ENCODE peak calls at places on chromosomes 11 and 22, in five cellular contexts. H, B, A, Q and F are unnamed samples.

GRCh38 chr11:68012843-68013610 is 2.9 kb downstream of the ALDH3B1 start:
- DNase-seq in H (no peak), B (no peak), A (no peak), Q (no peak), F (no peak)

GRCh38 chr11:15276616-15277015 is 161.9 kb downstream of the INSC start:
- DNase-seq in H (no peak), B (no peak), A (no peak), Q (no peak), F (no peak)

GRCh38 chr11:9769621-9770020 is 105.7 kb downstream of the SWAP70 start:
- DNase-seq in H (no peak), B (no peak), A (no peak), Q (no peak), F (no peak)

GRCh38 chr22:46072030-46072881 is 78.1 kb upstream of the PPARA start:
- DNase-seq in H (peak; percentile 75), B (peak; percentile 44), A (peak; percentile 83), Q (peak; percentile 63), F (peak; percentile 88)

GRCh38 chr11:17256512-17256911 is 20.0 kb upstream of the NUCB2 start:
- DNase-seq in H (no peak), B (no peak), A (no peak), Q (no peak), F (no peak)

GRCh38 chr22:41380993-41381328 is 781 bp upstream of the TEF start:
- DNase-seq in H (no peak), B (no peak), A (peak; percentile 96), Q (no peak), F (no peak)

GRCh38 chr11:111205622-111206385 is 39.7 kb upstream of the POU2AF2 start:
- DNase-seq in H (no peak), B (peak; percentile 5), A (no peak), Q (no peak), F (no peak)

GRCh38 chr11:122215244-122215992 is 99.4 kb upstream of the BLID start:
- DNase-seq in H (peak; percentile 80), B (peak; percentile 13), A (peak; percentile 83), Q (peak; percentile 84), F (peak; percentile 80)

GRCh38 chr11:74466916-74467885 is at the start of gene KCNE3:
- DNase-seq in H (peak; percentile 69), B (no peak), A (peak; percentile 70), Q (peak; percentile 63), F (peak; percentile 58)

GRCh38 chr11:42239102-42239501 is 779.6 kb upstream of the LRRC4C start:
- DNase-seq in H (no peak), B (no peak), A (peak; percentile 68), Q (no peak), F (no peak)

GRCh38 chr11:109772846-109773400 is 320.3 kb upstream of the ZC3H12C start:
- DNase-seq in H (no peak), B (no peak), A (no peak), Q (no peak), F (no peak)

GRCh38 chr11:91435694-91436375 is 788.8 kb upstream of the FAT3 start:
- DNase-seq in H (no peak), B (no peak), A (no peak), Q (no peak), F (no peak)

GRCh38 chr11:77147668-77148321 is 19.7 kb downstream of the MYO7A start:
- DNase-seq in H (no peak), B (peak; percentile 50), A (no peak), Q (peak; percentile 86), F (no peak)

GRCh38 chr11:114078423-114078822 is 18.9 kb downstream of the ZBTB16 start:
- DNase-seq in H (no peak), B (no peak), A (peak; percentile 60), Q (no peak), F (no peak)

GRCh38 chr11:128463975-128464374 is 123.4 kb downstream of the ETS1 start:
- DNase-seq in H (no peak), B (no peak), A (no peak), Q (no peak), F (no peak)

GRCh38 chr11:19053909-19054308 is 6.6 kb downstream of the MRGPRX2 start:
- DNase-seq in H (no peak), B (no peak), A (no peak), Q (no peak), F (no peak)

GRCh38 chr11:112157274-112157766 is 6.6 kb downstream of the IL18 start:
- DNase-seq in H (no peak), B (no peak), A (no peak), Q (no peak), F (no peak)

GRCh38 chr11:112786886-112787530 is 174.2 kb upstream of the NCAM1 start:
- DNase-seq in H (no peak), B (no peak), A (no peak), Q (no peak), F (no peak)

GRCh38 chr22:27207907-27208306 is 550.5 kb downstream of the MIAT start:
- DNase-seq in H (no peak), B (no peak), A (no peak), Q (no peak), F (no peak)

GRCh38 chr11:110735431-110736157 is 23.4 kb upstream of the ARHGAP20 start:
- DNase-seq in H (no peak), B (no peak), A (no peak), Q (no peak), F (no peak)

GRCh38 chr11:106459135-106459534 is 381.7 kb downstream of the AASDHPPT start:
- DNase-seq in H (no peak), B (no peak), A (no peak), Q (no peak), F (no peak)

GRCh38 chr11:4607782-4608666 is at the start of gene TRIM68:
- DNase-seq in H (peak; percentile 98), B (peak; percentile 97), A (peak; percentile 98), Q (peak; percentile 97), F (peak; percentile 98)

GRCh38 chr11:72483412-72484186 is 49.3 kb upstream of the CLPB start:
- DNase-seq in H (no peak), B (peak; percentile 48), A (no peak), Q (no peak), F (no peak)

GRCh38 chr22:50019316-50019715 is 6.8 kb upstream of the IL17REL start:
- DNase-seq in H (no peak), B (no peak), A (peak; percentile 36), Q (no peak), F (no peak)

GRCh38 chr11:46604796-46605195 is 11.0 kb upstream of the AMBRA1 start:
- DNase-seq in H (no peak), B (no peak), A (no peak), Q (no peak), F (no peak)

GRCh38 chr11:43130616-43131015 is 181.2 kb upstream of the API5 start:
- DNase-seq in H (no peak), B (no peak), A (no peak), Q (peak; percentile 34), F (no peak)

GRCh38 chr11:95688501-95689222 is 100.9 kb downstream of the FAM76B start:
- DNase-seq in H (no peak), B (peak; percentile 94), A (no peak), Q (no peak), F (no peak)

GRCh38 chr11:557328-558132 is 3.0 kb downstream of the LMNTD2 start:
- DNase-seq in H (no peak), B (no peak), A (no peak), Q (no peak), F (no peak)

GRCh38 chr11:224424-224823 is 11.7 kb downstream of the SIRT3 start:
- DNase-seq in H (no peak), B (no peak), A (peak; percentile 38), Q (no peak), F (no peak)

GRCh38 chr22:37485006-37485713 is 1.0 kb downstream of the MFNG start:
- DNase-seq in H (no peak), B (peak; percentile 81), A (no peak), Q (no peak), F (no peak)

GRCh38 chr22:37483594-37484114 is 2.5 kb downstream of the MFNG start:
- DNase-seq in H (no peak), B (no peak), A (no peak), Q (no peak), F (no peak)

GRCh38 chr22:37485714-37486223 is 415 bp downstream of the MFNG start:
- DNase-seq in H (no peak), B (peak; percentile 41), A (no peak), Q (no peak), F (no peak)

GRCh38 chr22:37483050-37483449 is 3.1 kb downstream of the MFNG start:
- DNase-seq in H (no peak), B (no peak), A (no peak), Q (no peak), F (no peak)

DNA sequence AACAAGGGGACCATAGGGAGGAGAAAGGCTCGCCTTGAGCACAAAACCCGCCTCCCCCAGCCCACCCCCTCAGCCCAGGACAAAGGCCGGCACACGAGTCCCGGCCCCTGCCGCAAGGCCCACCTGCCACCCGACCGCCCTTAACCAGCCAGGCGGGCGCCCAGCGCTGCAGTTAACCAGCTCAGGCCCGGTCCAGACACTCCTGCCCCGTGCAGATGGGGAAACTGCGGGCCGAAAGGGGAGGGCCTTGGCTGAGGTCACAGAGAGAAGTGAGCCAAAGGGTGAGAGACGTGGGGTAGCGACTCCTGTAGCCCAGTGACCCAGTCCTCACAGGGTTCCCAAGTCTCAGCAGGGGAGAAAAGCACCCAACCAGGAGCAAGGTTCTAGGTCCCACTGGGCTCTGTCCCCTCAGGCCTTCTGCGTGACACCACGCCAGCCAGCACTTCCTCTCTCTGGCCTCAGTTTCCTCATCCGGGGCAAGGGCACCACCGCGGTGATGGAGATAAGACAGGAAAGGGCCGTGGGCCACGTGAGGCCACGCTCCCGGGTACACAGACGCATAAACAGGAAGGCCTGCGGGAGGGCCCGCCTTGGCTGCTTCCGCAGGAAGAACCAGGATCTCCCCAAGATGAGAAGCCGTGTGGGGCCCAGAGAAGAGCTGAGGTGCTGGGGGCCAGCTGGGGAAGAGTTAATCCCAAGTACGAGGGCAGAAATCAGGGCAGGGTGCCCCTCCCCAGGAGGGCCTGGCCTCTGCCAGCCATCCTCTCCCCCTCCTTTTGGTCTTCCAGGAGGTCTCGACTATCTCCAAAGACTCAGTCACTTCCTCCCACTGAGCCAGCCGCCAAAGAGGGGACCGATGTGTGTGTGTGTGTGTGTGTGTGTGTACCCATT is 1.8 kb downstream of the MFNG start:
- DNase-seq in H (peak; percentile 80), B (peak; percentile 95), A (peak; percentile 83), Q (no peak), F (peak; percentile 91)
- H3K4me1 ChIP-seq in H (peaks cover 53% of the 10 kb centered on the region), B (peaks cover 65% of the 10 kb centered on the region), A (no peaks in the 10 kb centered on the region), Q (peaks cover 20% of the 10 kb centered on the region), F (no peaks in the 10 kb centered on the region)

DNA sequence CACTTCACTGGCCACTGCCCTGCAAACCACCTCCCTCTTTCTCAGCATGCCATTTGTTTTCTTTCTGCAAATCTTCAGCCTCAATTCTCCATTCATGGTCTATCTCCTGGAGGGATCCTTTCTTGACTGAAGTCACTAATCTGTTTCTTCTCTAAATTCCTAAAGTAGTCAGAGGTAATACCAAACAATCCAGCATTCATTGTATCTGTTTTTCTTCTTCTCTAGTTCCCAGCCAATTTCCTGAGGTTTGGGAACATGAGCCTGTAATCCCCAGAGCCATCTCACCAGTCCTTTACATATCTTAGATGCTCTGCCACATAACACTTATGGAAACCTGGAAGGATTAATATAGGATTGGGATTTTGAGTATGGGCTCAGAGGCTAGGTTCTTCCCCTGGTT is 86.5 kb downstream of the MICAL2 start:
- DNase-seq in H (no peak), B (no peak), A (no peak), Q (no peak), F (no peak)
- H3K27ac ChIP-seq in H (no peak overlapping the region), B (peak overlapping the region; percentile 83), A (peak overlapping the region; percentile 85), Q (no peak overlapping the region), F (no peak overlapping the region)

GRCh38 chr11:64122411-64123101 is 43.4 kb downstream of the MACROD1 start:
- DNase-seq in H (no peak), B (no peak), A (no peak), Q (no peak), F (no peak)
- H3K4me1 ChIP-seq in H (peaks cover 32% of the 10 kb centered on the region), B (no peaks in the 10 kb centered on the region), A (no peaks in the 10 kb centered on the region), Q (peaks cover 4% of the 10 kb centered on the region), F (peaks cover 7% of the 10 kb centered on the region)

GRCh38 chr11:118473537-118473936 is 37.2 kb downstream of the KMT2A start:
- DNase-seq in H (no peak), B (no peak), A (no peak), Q (no peak), F (no peak)

GRCh38 chr11:118476676-118477075 is 40.4 kb downstream of the KMT2A start:
- DNase-seq in H (no peak), B (no peak), A (no peak), Q (no peak), F (no peak)
- H3K27ac ChIP-seq in H (no peak overlapping the region), B (no peak overlapping the region), A (no peak overlapping the region), Q (no peak overlapping the region), F (no peak overlapping the region)